ENCODE peak calls at places on chromosomes 12 and 14, in ten cellular contexts. J, L, X, P, F, B, G, S, Q and E are unnamed samples.

GRCh38 chr12:132108211-132108832 is 35.8 kb downstream of the DDX51 start:
- DNase-seq in J (no peak), L (no peak), X (no peak), P (no peak), F (no peak), B (no peak), G (no peak), S (no peak), Q (no peak), E (no peak)

GRCh38 chr14:41718477-41719166 is 111.9 kb downstream of the LRFN5 start:
- DNase-seq in J (no peak), L (no peak), X (peak), P (no peak), F (no peak), B (peak), G (no peak), S (peak), Q (no peak), E (peak)

GRCh38 chr12:130552483-130552996 is 163.6 kb downstream of the RIMBP2 start:
- DNase-seq in J (no peak), L (peak), X (no peak), P (no peak), F (no peak), B (peak), G (no peak), S (no peak), Q (no peak), E (no peak)

GRCh38 chr12:13094349-13094748 is 9.1 kb downstream of the GSG1 start:
- DNase-seq in J (no peak), L (no peak), X (peak), P (no peak), F (peak), B (peak), G (peak), S (no peak), Q (no peak), E (no peak)

GRCh38 chr12:94304566-94305061 is 155.1 kb downstream of the CEP83 start:
- DNase-seq in J (no peak), L (no peak), X (peak), P (no peak), F (no peak), B (peak), G (no peak), S (no peak), Q (no peak), E (no peak)

GRCh38 chr12:45675534-45675933 is 54.0 kb upstream of the ARID2 start:
- DNase-seq in J (no peak), L (no peak), X (no peak), P (no peak), F (no peak), B (no peak), G (no peak), S (no peak), Q (no peak), E (no peak)

GRCh38 chr12:78087363-78087675 is 256.6 kb downstream of the NAV3 start:
- DNase-seq in J (no peak), L (no peak), X (peak), P (no peak), F (no peak), B (peak), G (no peak), S (no peak), Q (no peak), E (no peak)

GRCh38 chr12:25553083-25553482 is at the start of gene LMNTD1:
- DNase-seq in J (no peak), L (peak), X (peak), P (no peak), F (no peak), B (peak), G (no peak), S (no peak), Q (no peak), E (no peak)

GRCh38 chr14:55430024-55430690 is 10.3 kb downstream of the TBPL2 start:
- DNase-seq in J (peak), L (peak), X (peak), P (peak), F (peak), B (peak), G (peak), S (peak), Q (peak), E (peak)

GRCh38 chr12:102567031-102567985 is 86.9 kb upstream of the IGF1 start:
- DNase-seq in J (no peak), L (no peak), X (peak), P (no peak), F (peak), B (peak), G (peak), S (no peak), Q (no peak), E (no peak)

GRCh38 chr12:30882706-30883105 is 43.8 kb upstream of the TSPAN11 start:
- DNase-seq in J (no peak), L (no peak), X (peak), P (no peak), F (peak), B (peak), G (no peak), S (peak), Q (no peak), E (no peak)

GRCh38 chr14:68393178-68393763 is 399.6 kb downstream of the ZFP36L1 start:
- DNase-seq in J (peak), L (no peak), X (no peak), P (no peak), F (no peak), B (no peak), G (no peak), S (no peak), Q (no peak), E (no peak)

GRCh38 chr12:27987311-27987710 is 14.8 kb upstream of the PTHLH start:
- DNase-seq in J (no peak), L (no peak), X (no peak), P (no peak), F (no peak), B (no peak), G (no peak), S (no peak), Q (no peak), E (no peak)